ENCODE peak calls at places on chromosomes 6 and 20, in ten cellular contexts. J is endothelial cell, W is NCI-H774, A is fibroblast of pulmonary artery, H is AG04449, E is HEK293T, D is left cardiac atrium, L is GF-D8, S is NB4, N is NCI-H748 treated with DMSO at 0.1 percent for 48 hours. M is an unnamed sample.

GRCh38 chr6:90413867-90414266 is 117.2 kb upstream of the BACH2 start:
- DNase-seq in E (no peak), H (no peak), A (no peak), L (no peak), J (peak), W (peak), S (no peak), N (peak), D (peak), M (no peak)

GRCh38 chr20:8039048-8039447 is 19.5 kb upstream of the TMX4 start:
- DNase-seq in S (no peak), E (no peak), L (no peak), J (no peak), N (no peak), W (no peak), H (no peak), D (no peak), A (no peak), M (no peak)

GRCh38 chr6:161418458-161418945 is 144.6 kb upstream of the AGPAT4 start:
- DNase-seq in L (no peak), W (peak), A (peak), J (peak), N (peak), E (peak), S (peak), D (no peak), H (peak), M (peak)

GRCh38 chr6:33430991-33431879 is 11.4 kb downstream of the SYNGAP1 start:
- DNase-seq in E (peak), H (no peak), D (peak), W (peak), J (peak), N (peak), A (peak), L (peak), S (peak), M (no peak)

GRCh38 chr20:48169650-48170049 is 384.4 kb upstream of the SULF2 start:
- DNase-seq in L (no peak), A (no peak), E (no peak), J (no peak), S (no peak), W (no peak), N (no peak), H (no peak), D (no peak), M (peak)

GRCh38 chr6:161369339-161369738 is 95.5 kb upstream of the AGPAT4 start:
- DNase-seq in S (peak), N (no peak), D (no peak), H (peak), W (no peak), L (no peak), E (no peak), J (no peak), A (peak), M (no peak)

GRCh38 chr6:29758761-29759160 is 35.5 kb downstream of the HLA-F start:
- DNase-seq in L (no peak), W (no peak), H (no peak), D (no peak), A (no peak), S (no peak), N (no peak), J (no peak), E (no peak), M (no peak)

GRCh38 chr6:136415351-136416005 is 125.8 kb upstream of the BCLAF1 start:
- DNase-seq in D (peak), E (no peak), S (peak), A (peak), J (no peak), N (no peak), H (no peak), L (peak), W (no peak), M (no peak)

GRCh38 chr6:100774681-100775080 is 106.4 kb downstream of the ASCC3 start:
- DNase-seq in N (no peak), E (no peak), L (no peak), S (no peak), H (peak), A (peak), J (no peak), W (no peak), D (no peak), M (no peak)

GRCh38 chr6:157642736-157643135 is 180.3 kb upstream of the SNX9 start:
- DNase-seq in N (no peak), D (no peak), E (no peak), A (no peak), J (no peak), H (no peak), W (no peak), L (no peak), S (no peak), M (no peak)

GRCh38 chr6:160054913-160055312 is 66.7 kb upstream of the SLC22A1 start:
- DNase-seq in N (no peak), S (no peak), A (no peak), H (no peak), D (no peak), L (no peak), W (no peak), J (no peak), E (no peak), M (no peak)

GRCh38 chr6:157791461-157791860 is 31.6 kb upstream of the SNX9 start:
- DNase-seq in L (no peak), D (no peak), H (no peak), N (peak), A (no peak), J (no peak), W (peak), S (no peak), E (no peak), M (peak)

GRCh38 chr6:145491126-145491525 is 244.2 kb downstream of the EPM2A start:
- DNase-seq in E (no peak), L (no peak), N (no peak), J (no peak), D (no peak), A (no peak), H (no peak), W (no peak), S (no peak), M (no peak)